ENCODE peak calls at places on chromosomes 5 and 9, in nine cellular contexts. R, D, W, F, X, V, M, B and H are unnamed samples.

GRCh38 chr5:139808481-139809330 is 13.1 kb downstream of the PSD2 start:
- DNase-seq in R (no peak), D (peak), W (peak), F (peak), X (peak), V (peak), M (no peak), B (peak), H (peak)

GRCh38 chr5:136811551-136811950 is 446.2 kb upstream of the TRPC7 start:
- DNase-seq in R (no peak), D (no peak), W (peak), F (no peak), X (peak), V (peak), M (peak), B (peak), H (peak)

GRCh38 chr9:137630684-137631083 is 11.9 kb downstream of the EHMT1 start:
- DNase-seq in R (no peak), D (no peak), W (peak), F (no peak), X (peak), V (no peak), M (no peak), B (no peak), H (no peak)

GRCh38 chr9:99103909-99104458 is 929 bp upstream of the TGFBR1 start:
- DNase-seq in R (peak), D (no peak), W (peak), F (peak), X (peak), V (peak), M (peak), B (peak), H (peak)

GRCh38 chr9:12748016-12748415 is 26.8 kb upstream of the LURAP1L start:
- DNase-seq in R (no peak), D (no peak), W (peak), F (no peak), X (no peak), V (peak), M (no peak), B (no peak), H (peak)

GRCh38 chr5:10734050-10734709 is 26.9 kb downstream of the DAP start:
- DNase-seq in R (no peak), D (no peak), W (no peak), F (no peak), X (no peak), V (no peak), M (no peak), B (no peak), H (no peak)

GRCh38 chr5:11023970-11024369 is 262.9 kb upstream of the DAP start:
- DNase-seq in R (no peak), D (no peak), W (no peak), F (no peak), X (no peak), V (no peak), M (no peak), B (no peak), H (no peak)

GRCh38 chr9:29311221-29311620 is 1737.9 kb upstream of the C9orf72 start:
- DNase-seq in R (no peak), D (no peak), W (no peak), F (no peak), X (no peak), V (peak), M (peak), B (no peak), H (no peak)

GRCh38 chr5:67983251-67983941 is 232.2 kb upstream of the PIK3R1 start:
- DNase-seq in R (no peak), D (no peak), W (peak), F (no peak), X (peak), V (peak), M (no peak), B (peak), H (peak)

GRCh38 chr5:150261231-150261630 is 28.3 kb downstream of the CAMK2A start:
- DNase-seq in R (no peak), D (no peak), W (peak), F (no peak), X (no peak), V (peak), M (no peak), B (peak), H (no peak)

GRCh38 chr5:168991311-168991710 is 309.6 kb downstream of the SLIT3 start:
- DNase-seq in R (no peak), D (no peak), W (no peak), F (no peak), X (no peak), V (no peak), M (peak), B (no peak), H (no peak)

GRCh38 chr9:69036319-69036718 is 767 bp downstream of the FXN start:
- DNase-seq in R (no peak), D (no peak), W (peak), F (no peak), X (peak), V (no peak), M (no peak), B (no peak), H (peak)

GRCh38 chr5:145834917-145835838 is at the start of gene PRELID2:
- DNase-seq in R (peak), D (peak), W (peak), F (peak), X (peak), V (peak), M (peak), B (peak), H (peak)

GRCh38 chr5:154238776-154239481 is 48.4 kb downstream of the GALNT10 start:
- DNase-seq in R (no peak), D (no peak), W (no peak), F (no peak), X (no peak), V (no peak), M (no peak), B (no peak), H (no peak)

GRCh38 chr5:3511774-3512173 is 83.9 kb upstream of the IRX1 start:
- DNase-seq in R (no peak), D (no peak), W (no peak), F (no peak), X (no peak), V (no peak), M (no peak), B (no peak), H (no peak)

GRCh38 chr9:38117646-38118045 is 48.6 kb upstream of the SHB start:
- DNase-seq in R (no peak), D (peak), W (no peak), F (no peak), X (no peak), V (no peak), M (no peak), B (no peak), H (no peak)

GRCh38 chr5:135952683-135953082 is 2.1 kb downstream of the LECT2 start:
- DNase-seq in R (no peak), D (no peak), W (no peak), F (no peak), X (no peak), V (no peak), M (no peak), B (no peak), H (no peak)

DNA sequence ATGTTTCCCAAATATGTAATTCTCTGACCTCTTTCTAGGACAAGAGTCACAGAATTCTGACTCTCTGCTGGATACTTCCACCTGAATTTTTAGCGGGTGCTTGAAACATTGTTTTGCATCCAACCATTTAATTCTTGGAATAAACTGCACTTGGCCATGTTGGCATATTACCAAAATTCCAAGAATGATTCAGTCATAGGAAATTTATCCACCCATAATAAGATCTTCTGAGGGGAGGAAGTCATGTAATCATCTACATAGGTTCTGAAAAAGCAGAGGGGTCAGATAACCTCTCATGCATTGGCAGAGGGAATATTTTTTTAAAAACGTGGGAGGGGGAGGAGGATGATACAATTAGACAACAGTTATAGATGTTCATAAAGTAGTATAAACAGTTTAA is 156.9 kb downstream of the PAM start:
- DNase-seq in R (no peak), D (no peak), W (peak), F (no peak), X (peak), V (peak), M (peak), B (peak), H (peak)
- H3K27ac ChIP-seq in R (no peak), D (no peak), W (peak), F (peak), X (no peak), V (no peak), M (no peak), B (peak), H (no peak)

GRCh38 chr5:178859625-178860521 is at the start of gene ZNF354B:
- DNase-seq in R (peak), D (peak), W (peak), F (peak), X (peak), V (peak), M (peak), B (peak), H (peak)
- H3K27ac ChIP-seq in R (peak), D (peak), W (peak), F (peak), X (peak), V (peak), M (peak), B (peak), H (peak)

GRCh38 chr5:149129181-149129580 is 12.1 kb upstream of the ABLIM3 start:
- DNase-seq in R (no peak), D (no peak), W (peak), F (no peak), X (no peak), V (peak), M (no peak), B (no peak), H (peak)

GRCh38 chr5:149128023-149128875 is 13.0 kb upstream of the ABLIM3 start:
- DNase-seq in R (no peak), D (no peak), W (peak), F (no peak), X (peak), V (peak), M (peak), B (peak), H (peak)

GRCh38 chr5:149125386-149125891 is 15.9 kb upstream of the ABLIM3 start:
- DNase-seq in R (no peak), D (no peak), W (peak), F (no peak), X (no peak), V (peak), M (no peak), B (no peak), H (peak)

GRCh38 chr5:149126898-149127297 is 14.4 kb upstream of the ABLIM3 start:
- DNase-seq in R (no peak), D (no peak), W (no peak), F (no peak), X (peak), V (no peak), M (no peak), B (no peak), H (no peak)

GRCh38 chr5:149127394-149127955 is 13.8 kb upstream of the ABLIM3 start:
- DNase-seq in R (no peak), D (no peak), W (no peak), F (no peak), X (no peak), V (peak), M (no peak), B (no peak), H (no peak)
- H3K27ac ChIP-seq in R (no peak), D (no peak), W (no peak), F (no peak), X (no peak), V (no peak), M (no peak), B (no peak), H (no peak)

DNA sequence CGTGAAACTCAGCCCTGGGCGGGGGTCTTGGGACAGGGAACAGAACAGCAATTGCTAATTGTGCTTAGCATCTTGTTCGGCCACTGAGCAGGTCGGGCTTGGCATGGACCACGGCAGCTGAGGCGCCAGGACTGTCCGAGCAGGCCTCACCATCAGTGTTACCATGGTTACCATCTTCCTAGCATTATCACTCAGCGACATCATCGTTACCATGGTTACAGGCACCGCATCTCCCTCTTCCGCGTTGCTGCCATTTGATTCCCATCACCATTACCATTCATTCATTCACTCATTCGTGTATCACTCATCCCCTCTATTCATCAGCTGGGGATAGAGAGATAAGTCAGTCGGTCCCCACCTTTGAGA is 81.0 kb upstream of the ZBTB43 start:
- DNase-seq in R (no peak), D (no peak), W (no peak), F (no peak), X (peak), V (peak), M (no peak), B (no peak), H (no peak)
- H3K27ac ChIP-seq in R (no peak), D (no peak), W (no peak), F (no peak), X (no peak), V (no peak), M (no peak), B (no peak), H (no peak)

DNA sequence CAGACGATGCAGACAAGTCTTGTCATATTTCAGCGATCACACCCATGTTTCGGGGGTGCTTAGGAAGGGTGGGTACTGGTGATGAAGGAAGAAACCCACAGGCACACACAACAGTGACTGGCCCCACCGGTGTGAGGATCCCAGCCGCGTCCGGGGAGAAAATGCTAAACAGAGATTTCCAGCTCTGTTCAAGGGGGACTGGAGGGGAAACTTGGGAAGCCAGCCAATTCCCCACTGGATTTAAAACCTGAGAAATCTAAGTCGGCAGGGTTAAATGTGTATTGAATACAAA is 51.5 kb downstream of the CRB2 start:
- DNase-seq in R (no peak), D (no peak), W (no peak), F (no peak), X (no peak), V (no peak), M (no peak), B (no peak), H (no peak)
- H3K27ac ChIP-seq in R (no peak), D (no peak), W (no peak), F (no peak), X (no peak), V (no peak), M (no peak), B (no peak), H (no peak)

GRCh38 chr5:133075572-133076536 is 24.0 kb downstream of the HSPA4 start:
- DNase-seq in R (no peak), D (no peak), W (no peak), F (no peak), X (no peak), V (no peak), M (no peak), B (no peak), H (no peak)
- H3K27ac ChIP-seq in R (no peak), D (no peak), W (no peak), F (no peak), X (peak), V (no peak), M (no peak), B (no peak), H (peak)

GRCh38 chr5:148011407-148012124 is 52.2 kb upstream of the SPINK5 start:
- DNase-seq in R (no peak), D (no peak), W (peak), F (no peak), X (peak), V (peak), M (no peak), B (no peak), H (peak)
- H3K27ac ChIP-seq in R (no peak), D (no peak), W (no peak), F (no peak), X (no peak), V (no peak), M (no peak), B (no peak), H (peak)

GRCh38 chr9:89759563-89759962 is 154.8 kb downstream of the GADD45G start:
- DNase-seq in R (no peak), D (no peak), W (no peak), F (no peak), X (no peak), V (no peak), M (no peak), B (no peak), H (peak)

GRCh38 chr9:89757776-89758528 is 153.1 kb downstream of the GADD45G start:
- DNase-seq in R (no peak), D (no peak), W (no peak), F (no peak), X (no peak), V (no peak), M (no peak), B (no peak), H (no peak)

GRCh38 chr9:89755835-89756234 is 151.0 kb downstream of the GADD45G start:
- DNase-seq in R (no peak), D (no peak), W (no peak), F (no peak), X (peak), V (peak), M (no peak), B (no peak), H (peak)

GRCh38 chr9:89754223-89754622 is 149.4 kb downstream of the GADD45G start:
- DNase-seq in R (no peak), D (no peak), W (no peak), F (no peak), X (no peak), V (no peak), M (no peak), B (no peak), H (no peak)

DNA sequence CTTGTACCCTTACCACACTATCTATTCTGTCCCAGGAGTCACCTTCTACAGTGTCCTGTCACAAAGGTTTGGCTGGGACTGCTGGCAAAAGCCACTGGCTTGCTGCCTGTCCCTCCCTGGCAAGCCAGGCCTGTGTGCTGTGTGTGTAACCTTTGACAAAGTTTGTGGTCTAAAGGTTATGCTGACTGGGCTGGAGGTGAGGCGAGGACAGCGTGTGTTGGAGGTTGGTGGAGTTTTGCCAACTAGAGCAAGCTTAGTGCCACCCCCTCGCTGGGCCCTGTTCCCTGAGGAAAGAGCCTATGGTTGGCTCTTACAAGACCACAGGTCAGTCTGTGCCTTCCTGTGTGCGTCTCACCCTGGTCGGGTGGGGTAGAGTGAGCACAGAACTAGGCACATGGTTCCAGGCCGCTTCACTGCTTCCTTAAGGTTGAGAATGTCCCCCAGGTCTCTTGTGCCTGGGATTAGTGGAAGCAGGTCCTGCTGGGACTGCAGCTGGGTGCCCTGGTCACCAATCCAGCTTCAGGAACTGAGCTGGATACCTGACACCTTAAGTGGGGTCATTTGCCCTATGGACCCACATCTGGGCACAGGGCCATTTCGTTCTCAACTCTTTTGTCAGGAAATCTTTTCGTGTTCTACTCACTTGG is 152.2 kb downstream of the GADD45G start:
- DNase-seq in R (no peak), D (no peak), W (no peak), F (peak), X (peak), V (no peak), M (no peak), B (no peak), H (no peak)
- H3K27ac ChIP-seq in R (no peak), D (no peak), W (no peak), F (no peak), X (no peak), V (no peak), M (no peak), B (no peak), H (no peak)

DNA sequence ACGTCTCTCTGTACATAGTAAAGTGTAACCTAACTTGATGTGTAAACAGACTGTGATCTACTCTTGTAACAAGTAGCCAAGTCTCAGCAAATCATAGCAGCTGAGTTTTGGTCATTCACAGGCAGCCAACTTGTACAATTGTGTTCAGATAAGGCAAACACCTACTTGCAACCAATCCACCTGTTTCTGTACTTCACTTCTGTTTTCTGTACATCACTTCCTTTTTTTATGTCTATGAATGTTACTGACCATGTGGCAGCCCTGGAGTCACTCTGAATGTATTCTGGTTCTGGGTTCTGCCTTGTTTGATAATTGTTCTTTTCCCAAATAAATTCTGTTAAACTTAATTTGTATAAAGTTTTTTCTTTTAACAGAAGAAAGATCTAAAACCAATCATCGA is 26.0 kb downstream of the RLN2 start:
- DNase-seq in R (no peak), D (no peak), W (no peak), F (no peak), X (no peak), V (no peak), M (no peak), B (no peak), H (no peak)
- H3K27ac ChIP-seq in R (no peak), D (no peak), W (no peak), F (no peak), X (no peak), V (no peak), M (no peak), B (no peak), H (no peak)